ENCODE peak calls at places on chromosome 9, in four cellular contexts. One of them, this sample, is unnamed.

GRCh38 chr9:112224401-112225289 is 49.5 kb upstream of the SUSD1 start:
- DNase-seq in psoas muscle: no peak
- DNase-seq in stomach: no peak
- DNase-seq in IMR-90: peak; percentile 93
- DNase-seq in this sample: no peak

GRCh38 chr9:86187121-86187520 is 72.3 kb downstream of the C9orf153 start:
- DNase-seq in stomach: no peak
- DNase-seq in psoas muscle: no peak
- DNase-seq in IMR-90: no peak
- DNase-seq in this sample: peak; percentile 43

GRCh38 chr9:78470741-78471140 is 173.8 kb downstream of the PSAT1 start:
- DNase-seq in stomach: no peak
- DNase-seq in IMR-90: no peak
- DNase-seq in psoas muscle: no peak
- DNase-seq in this sample: no peak

GRCh38 chr9:19682416-19682815 is 106.4 kb downstream of the SLC24A2 start:
- DNase-seq in psoas muscle: no peak
- DNase-seq in stomach: no peak
- DNase-seq in IMR-90: no peak
- DNase-seq in this sample: no peak

GRCh38 chr9:133378408-133378962 is 2.3 kb downstream of the STKLD1 start:
- DNase-seq in IMR-90: no peak
- DNase-seq in stomach: no peak
- DNase-seq in psoas muscle: no peak
- DNase-seq in this sample: no peak

GRCh38 chr9:18137815-18138214 is 336.1 kb upstream of the ADAMTSL1 start:
- DNase-seq in IMR-90: no peak
- DNase-seq in stomach: no peak
- DNase-seq in psoas muscle: no peak
- DNase-seq in this sample: no peak

GRCh38 chr9:76891279-76891678 is 14.6 kb downstream of the PRUNE2 start:
- DNase-seq in IMR-90: no peak
- DNase-seq in psoas muscle: no peak
- DNase-seq in stomach: no peak
- DNase-seq in this sample: no peak

GRCh38 chr9:117411547-117411946 is 3.3 kb downstream of the ASTN2 start:
- DNase-seq in IMR-90: peak; percentile 6
- DNase-seq in psoas muscle: no peak
- DNase-seq in stomach: peak; percentile 71
- DNase-seq in this sample: peak; percentile 80

GRCh38 chr9:80842383-80842782 is 847.0 kb downstream of the TLE1 start:
- DNase-seq in IMR-90: no peak
- DNase-seq in psoas muscle: no peak
- DNase-seq in stomach: no peak
- DNase-seq in this sample: no peak

GRCh38 chr9:73780916-73781315 is 629.3 kb downstream of the ANXA1 start:
- DNase-seq in IMR-90: no peak
- DNase-seq in stomach: no peak
- DNase-seq in psoas muscle: no peak
- DNase-seq in this sample: no peak

GRCh38 chr9:35754264-35754663 is at the start of gene MSMP:
- DNase-seq in psoas muscle: no peak
- DNase-seq in IMR-90: no peak
- DNase-seq in stomach: no peak
- DNase-seq in this sample: no peak

GRCh38 chr9:7848498-7848897 is 48.9 kb upstream of the DMAC1 start:
- DNase-seq in psoas muscle: no peak
- DNase-seq in stomach: no peak
- DNase-seq in IMR-90: no peak
- DNase-seq in this sample: no peak

GRCh38 chr9:77820293-77820954 is 172.3 kb upstream of the GNA14 start:
- DNase-seq in IMR-90: peak; percentile 83
- DNase-seq in stomach: no peak
- DNase-seq in psoas muscle: no peak
- DNase-seq in this sample: no peak

GRCh38 chr9:35812025-35812602 is at the start of gene SPAG8:
- DNase-seq in stomach: peak; percentile 94
- DNase-seq in IMR-90: peak; percentile 96
- DNase-seq in psoas muscle: peak; percentile 97
- DNase-seq in this sample: peak; percentile 92

GRCh38 chr9:86116425-86116824 is 17.1 kb upstream of the GOLM1 start:
- DNase-seq in psoas muscle: no peak
- DNase-seq in stomach: no peak
- DNase-seq in IMR-90: no peak
- DNase-seq in this sample: no peak

GRCh38 chr9:27625751-27626628 is 52.7 kb upstream of the C9orf72 start:
- DNase-seq in IMR-90: no peak
- DNase-seq in psoas muscle: no peak
- DNase-seq in stomach: no peak
- DNase-seq in this sample: no peak

GRCh38 chr9:121648799-121649198 is 2.6 kb upstream of the DAB2IP start:
- DNase-seq in psoas muscle: peak; percentile 44
- DNase-seq in IMR-90: no peak
- DNase-seq in stomach: no peak
- DNase-seq in this sample: no peak

GRCh38 chr9:138112791-138113600 is 235.4 kb downstream of the CACNA1B start:
- DNase-seq in IMR-90: no peak
- DNase-seq in stomach: peak; percentile 21
- DNase-seq in psoas muscle: no peak
- DNase-seq in this sample: no peak

GRCh38 chr9:72476617-72477375 is 44.6 kb upstream of the TMC1 start:
- DNase-seq in IMR-90: peak; percentile 84
- DNase-seq in stomach: peak; percentile 34
- DNase-seq in psoas muscle: no peak
- DNase-seq in this sample: no peak

GRCh38 chr9:68780735-68781134 is 75.7 kb downstream of the PIP5K1B start:
- DNase-seq in psoas muscle: no peak
- DNase-seq in IMR-90: peak; percentile 4
- DNase-seq in stomach: no peak
- DNase-seq in this sample: no peak
- H3K4me1 ChIP-seq in psoas muscle: peaks cover 51% of the 10 kb centered on the region
- H3K4me1 ChIP-seq in IMR-90: peaks cover 4% of the 10 kb centered on the region
- H3K4me1 ChIP-seq in stomach: peaks cover 68% of the 10 kb centered on the region
- H3K4me1 ChIP-seq in this sample: no peaks in the 10 kb centered on the region

DNA sequence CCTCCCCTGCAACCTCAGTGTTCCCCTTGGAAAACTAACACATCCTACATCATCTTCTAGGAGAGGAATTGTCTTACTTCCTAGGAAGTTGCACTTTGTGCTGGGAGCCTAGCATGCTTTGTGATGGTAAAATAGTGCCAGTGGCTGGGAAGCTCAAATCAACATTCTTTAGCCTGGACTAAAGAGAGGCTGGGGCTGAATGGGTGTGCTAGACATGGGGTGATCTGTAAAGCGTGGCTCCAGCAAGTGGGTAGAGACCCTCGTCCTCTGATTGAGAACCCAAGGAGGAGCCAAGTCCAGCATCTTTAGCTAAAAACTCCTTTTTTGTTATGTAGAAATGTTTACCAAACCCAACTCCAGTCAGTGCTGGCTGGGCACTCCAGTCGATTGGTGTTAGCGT is 6.2 kb upstream of the LHX2 start:
- DNase-seq in psoas muscle: no peak
- DNase-seq in stomach: no peak
- DNase-seq in IMR-90: no peak
- DNase-seq in this sample: no peak
- H3K27me3 ChIP-seq in psoas muscle: peaks cover 99% of the 10 kb centered on the region
- H3K27me3 ChIP-seq in stomach: peaks cover 100% of the 10 kb centered on the region
- H3K27me3 ChIP-seq in IMR-90: peaks cover 98% of the 10 kb centered on the region
- H3K27me3 ChIP-seq in this sample: peaks cover 95% of the 10 kb centered on the region

GRCh38 chr9:130089141-130089540 is 35.4 kb downstream of the GPR107 start:
- DNase-seq in psoas muscle: no peak
- DNase-seq in IMR-90: no peak
- DNase-seq in stomach: no peak
- DNase-seq in this sample: no peak
- H3K4me1 ChIP-seq in psoas muscle: no peaks in the 10 kb centered on the region
- H3K4me1 ChIP-seq in IMR-90: no peaks in the 10 kb centered on the region
- H3K4me1 ChIP-seq in stomach: no peaks in the 10 kb centered on the region
- H3K4me1 ChIP-seq in this sample: no peaks in the 10 kb centered on the region

GRCh38 chr9:127384901-127385300 is 12.1 kb upstream of the SLC2A8 start:
- DNase-seq in stomach: no peak
- DNase-seq in psoas muscle: no peak
- DNase-seq in IMR-90: no peak
- DNase-seq in this sample: no peak
- H3K27me3 ChIP-seq in stomach: no peaks in the 10 kb centered on the region
- H3K27me3 ChIP-seq in psoas muscle: no peaks in the 10 kb centered on the region
- H3K27me3 ChIP-seq in IMR-90: peaks cover 28% of the 10 kb centered on the region
- H3K27me3 ChIP-seq in this sample: no peaks in the 10 kb centered on the region

GRCh38 chr9:92749934-92750315 is 14.7 kb downstream of the BICD2 start:
- DNase-seq in psoas muscle: no peak
- DNase-seq in IMR-90: peak; percentile 32
- DNase-seq in stomach: no peak
- DNase-seq in this sample: no peak
- H3K4me1 ChIP-seq in psoas muscle: peaks cover 60% of the 10 kb centered on the region
- H3K4me1 ChIP-seq in IMR-90: peaks cover 35% of the 10 kb centered on the region
- H3K4me1 ChIP-seq in stomach: peaks cover 88% of the 10 kb centered on the region
- H3K4me1 ChIP-seq in this sample: peaks cover 3% of the 10 kb centered on the region

GRCh38 chr9:21266733-21267132 is 26.9 kb upstream of the IFNA14 start:
- DNase-seq in psoas muscle: no peak
- DNase-seq in stomach: no peak
- DNase-seq in IMR-90: no peak
- DNase-seq in this sample: no peak
- H3K27me3 ChIP-seq in psoas muscle: peaks cover 3% of the 10 kb centered on the region
- H3K27me3 ChIP-seq in stomach: peaks cover 13% of the 10 kb centered on the region
- H3K27me3 ChIP-seq in IMR-90: peaks cover 1% of the 10 kb centered on the region
- H3K27me3 ChIP-seq in this sample: peaks cover 28% of the 10 kb centered on the region

DNA sequence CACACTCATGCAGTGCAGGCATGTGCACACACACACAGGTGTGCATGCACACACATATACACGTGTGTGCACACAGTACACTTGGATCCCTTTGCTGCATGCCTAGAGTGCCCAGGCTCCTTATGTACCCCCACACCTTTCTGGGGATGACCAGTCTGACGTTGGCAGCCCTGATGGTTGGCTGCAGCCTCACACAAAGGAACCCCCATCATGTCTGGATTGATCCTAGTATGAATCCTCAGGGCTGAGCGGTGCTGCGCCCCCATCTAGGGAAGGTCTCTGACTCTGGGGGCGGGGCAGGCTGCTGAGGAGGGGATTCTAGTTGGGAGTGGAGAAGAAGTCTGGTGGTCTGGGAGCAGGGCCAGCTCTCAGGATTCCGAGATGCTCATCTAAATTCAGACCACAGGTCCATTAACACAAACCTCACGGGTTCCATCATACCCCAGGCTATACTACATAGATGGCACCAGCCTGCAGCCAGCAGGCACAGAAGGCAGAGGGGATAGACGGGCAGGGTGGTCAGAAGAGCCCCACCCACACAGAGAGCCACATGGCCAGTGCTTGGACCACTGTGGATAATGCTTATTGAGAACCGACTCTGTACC is 50.5 kb upstream of the OLFM1 start:
- DNase-seq in stomach: peak; percentile 17
- DNase-seq in IMR-90: no peak
- DNase-seq in psoas muscle: no peak
- DNase-seq in this sample: no peak
- H3K4me1 ChIP-seq in stomach: no peaks in the 10 kb centered on the region
- H3K4me1 ChIP-seq in IMR-90: no peaks in the 10 kb centered on the region
- H3K4me1 ChIP-seq in psoas muscle: no peaks in the 10 kb centered on the region
- H3K4me1 ChIP-seq in this sample: no peaks in the 10 kb centered on the region

DNA sequence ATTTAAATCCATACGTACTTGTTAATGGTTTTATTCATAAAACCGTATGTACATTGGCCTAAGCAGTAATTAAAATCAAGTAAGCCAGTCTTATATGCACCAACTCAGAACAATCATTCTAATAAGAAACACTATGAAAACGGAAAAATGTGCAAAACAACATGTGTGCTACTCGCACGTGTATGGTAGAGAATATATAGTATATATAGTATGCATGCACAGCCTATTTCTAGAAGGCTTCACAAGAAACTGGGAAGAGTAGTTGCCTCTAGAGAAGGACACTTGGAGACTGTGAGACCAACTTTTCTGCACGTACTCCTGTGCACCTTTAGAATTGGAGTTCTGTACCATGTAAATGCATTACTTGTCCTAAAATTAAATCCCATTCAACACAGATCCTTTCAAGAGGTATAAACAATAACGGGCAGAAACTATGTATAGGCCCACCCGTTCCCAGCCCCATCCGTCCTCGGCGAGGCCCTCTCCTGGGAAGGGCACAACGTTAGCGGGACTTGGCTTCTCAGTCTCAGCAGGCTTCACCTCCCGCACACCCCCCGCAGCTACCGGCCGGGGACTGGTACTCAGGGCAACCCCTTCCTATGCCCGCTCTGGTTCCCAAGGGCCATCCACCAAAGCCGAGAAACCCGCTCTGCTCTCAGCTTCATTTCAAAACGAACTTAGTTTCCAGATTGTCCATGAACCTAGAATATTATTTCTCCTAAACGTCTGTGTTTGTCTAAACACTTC is 2.0 kb downstream of the CDC14B start:
- DNase-seq in stomach: no peak
- DNase-seq in IMR-90: no peak
- DNase-seq in psoas muscle: no peak
- DNase-seq in this sample: no peak
- H3K27me3 ChIP-seq in stomach: peaks cover 11% of the 10 kb centered on the region
- H3K27me3 ChIP-seq in IMR-90: no peaks in the 10 kb centered on the region
- H3K27me3 ChIP-seq in psoas muscle: no peaks in the 10 kb centered on the region
- H3K27me3 ChIP-seq in this sample: peaks cover 5% of the 10 kb centered on the region

GRCh38 chr9:3541206-3541605 is 15.4 kb upstream of the RFX3 start:
- DNase-seq in IMR-90: no peak
- DNase-seq in psoas muscle: no peak
- DNase-seq in stomach: no peak
- DNase-seq in this sample: no peak
- H3K4me1 ChIP-seq in IMR-90: no peaks in the 10 kb centered on the region
- H3K4me1 ChIP-seq in psoas muscle: no peaks in the 10 kb centered on the region
- H3K4me1 ChIP-seq in stomach: no peaks in the 10 kb centered on the region
- H3K4me1 ChIP-seq in this sample: no peaks in the 10 kb centered on the region